ENCODE peak calls at places on chromosomes 4 and X, in four cellular contexts. M is K562, O is HepG2, X is Panc1. R is an unnamed sample.

GRCh38 chr4:186915816-186916215 is 192.2 kb upstream of the FAT1 start:
- DNase-seq in M (no peak), O (no peak), X (no peak), R (no peak)

GRCh38 chrX:133985164-133986007 is at the start of gene GPC3:
- DNase-seq in M (peak), O (peak), X (no peak), R (no peak)

GRCh38 chr4:23135792-23136645 is 443.3 kb downstream of the GBA3 start:
- DNase-seq in M (peak), O (peak), X (peak), R (peak)

GRCh38 chr4:28082686-28083390 is 1222.2 kb downstream of the STIM2 start:
- DNase-seq in M (no peak), O (no peak), X (no peak), R (no peak)

GRCh38 chr4:88599298-88599697 is 7.0 kb downstream of the HERC3 start:
- DNase-seq in M (no peak), O (no peak), X (no peak), R (no peak)

GRCh38 chrX:50402886-50403285 is 67.7 kb downstream of the DGKK start:
- DNase-seq in M (no peak), O (no peak), X (no peak), R (no peak)

GRCh38 chr4:113602829-113603228 is 158.7 kb downstream of the CAMK2D start:
- DNase-seq in M (no peak), O (no peak), X (no peak), R (no peak)

GRCh38 chrX:43349363-43349762 is 306.7 kb upstream of the MAOA start:
- DNase-seq in M (peak), O (peak), X (peak), R (peak)

GRCh38 chrX:44876076-44876475 is 3.1 kb downstream of the KDM6A start:
- DNase-seq in M (no peak), O (no peak), X (no peak), R (no peak)

GRCh38 chr4:168409089-168409801 is 71.0 kb downstream of the DDX60L start:
- DNase-seq in M (no peak), O (no peak), X (no peak), R (no peak)

GRCh38 chr4:1523506-1523905 is 117.3 kb upstream of the NKX1-1 start:
- DNase-seq in M (no peak), O (no peak), X (no peak), R (no peak)

GRCh38 chr4:148023782-148024181 is 291.9 kb downstream of the ARHGAP10 start:
- DNase-seq in M (no peak), O (no peak), X (no peak), R (no peak)

GRCh38 chrX:45143455-45143854 is 57.2 kb downstream of the DIPK2B start:
- DNase-seq in M (no peak), O (peak), X (no peak), R (no peak)

GRCh38 chrX:96464880-96465558 is 219.6 kb upstream of the DIAPH2 start:
- DNase-seq in M (no peak), O (peak), X (no peak), R (no peak)

GRCh38 chr4:25451676-25452075 is 74.6 kb downstream of the ANAPC4 start:
- DNase-seq in M (no peak), O (no peak), X (no peak), R (no peak)

GRCh38 chr4:95170176-95170575 is 378.6 kb downstream of the UNC5C start:
- DNase-seq in M (no peak), O (no peak), X (no peak), R (no peak)

GRCh38 chr4:73998040-73999011 is at the start of gene CXCL5:
- DNase-seq in M (no peak), O (no peak), X (no peak), R (no peak)

GRCh38 chr4:78809928-78810835 is 34.0 kb downstream of the BMP2K start:
- DNase-seq in M (peak), O (no peak), X (no peak), R (no peak)

GRCh38 chrX:150575415-150575814 is 7.0 kb downstream of the MTM1 start:
- DNase-seq in M (no peak), O (no peak), X (no peak), R (peak)

GRCh38 chr4:45679411-45679810 is 444.4 kb downstream of the GABRG1 start:
- DNase-seq in M (no peak), O (no peak), X (no peak), R (no peak)

GRCh38 chrX:130628522-130628921 is 226.7 kb downstream of the RBMX2 start:
- DNase-seq in M (no peak), O (no peak), X (no peak), R (no peak)

GRCh38 chrX:905828-906566 is 275.4 kb downstream of the SHOX start:
- DNase-seq in M (no peak), O (no peak), X (no peak), R (no peak)

GRCh38 chr4:60019180-60019579 is 1180.9 kb upstream of the ADGRL3 start:
- DNase-seq in M (no peak), O (no peak), X (no peak), R (no peak)

GRCh38 chr4:85970535-85970934 is 389.3 kb downstream of the MAPK10 start:
- DNase-seq in M (no peak), O (no peak), X (no peak), R (no peak)

GRCh38 chr4:55177461-55177860 is 52.1 kb upstream of the KDR start:
- DNase-seq in M (no peak), O (no peak), X (no peak), R (no peak)

GRCh38 chrX:1914606-1915365 is 299.9 kb downstream of the ASMT start:
- DNase-seq in M (no peak), O (no peak), X (no peak), R (no peak)

GRCh38 chrX:152904151-152905080 is 6.5 kb downstream of the ZNF185 start:
- DNase-seq in M (peak), O (no peak), X (no peak), R (no peak)

GRCh38 chr4:142354794-142355416 is 491.2 kb downstream of the INPP4B start:
- DNase-seq in M (no peak), O (no peak), X (no peak), R (no peak)

GRCh38 chrX:47743504-47743903 is 84.5 kb upstream of the UXT start:
- DNase-seq in M (no peak), O (no peak), X (no peak), R (no peak)

GRCh38 chrX:47748576-47748975 is 88.1 kb upstream of the ZNF81 start:
- DNase-seq in M (no peak), O (no peak), X (no peak), R (no peak)

GRCh38 chrX:47749185-47749967 is 87.3 kb upstream of the ZNF81 start:
- DNase-seq in M (no peak), O (no peak), X (no peak), R (no peak)

GRCh38 chrX:47746446-47746845 is 87.5 kb upstream of the UXT start:
- DNase-seq in M (no peak), O (no peak), X (no peak), R (no peak)

DNA sequence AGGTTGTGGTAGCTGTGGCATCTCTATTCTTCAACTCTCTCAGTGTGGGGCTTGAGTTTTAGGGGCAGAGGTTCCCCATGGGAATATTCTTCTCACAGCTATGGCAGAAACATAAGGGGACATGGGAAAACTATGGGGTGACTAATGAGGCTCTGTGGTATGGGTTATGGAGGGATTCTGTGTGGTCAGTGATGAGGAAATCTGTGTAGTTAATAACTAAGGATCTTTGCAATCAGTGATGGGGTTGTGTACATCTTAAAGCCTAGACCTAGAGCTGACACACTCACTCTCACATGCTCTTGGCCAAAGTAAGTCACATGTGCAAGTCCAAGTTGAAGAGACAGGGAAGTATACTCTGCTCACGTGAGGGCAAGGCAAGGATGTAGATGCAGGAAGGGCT is 86.4 kb upstream of the UXT start:
- DNase-seq in M (no peak), O (no peak), X (no peak), R (no peak)
- TF ChIP-seq TCF7L2 in M (no peak), O (no peak), X (no peak), R (no peak)

DNA sequence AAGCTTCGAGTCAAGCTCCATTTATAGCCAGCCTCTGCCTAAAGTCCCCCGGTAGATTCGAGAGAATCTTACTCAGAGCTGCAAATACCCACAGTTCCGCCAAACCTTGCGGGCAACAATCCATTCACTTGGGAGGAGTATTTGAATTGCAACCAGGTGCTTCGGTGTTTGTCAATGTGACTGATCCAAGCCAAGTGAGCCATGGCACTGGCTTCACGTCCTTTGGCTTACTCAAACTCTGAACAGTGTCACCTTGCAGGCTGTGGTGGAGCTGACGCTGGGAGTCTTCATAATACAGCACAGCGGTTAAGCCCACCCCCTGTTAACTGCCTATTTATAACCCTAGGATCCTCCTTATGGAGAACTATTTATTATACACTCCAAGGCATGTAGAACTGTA is 11.2 kb downstream of the CD40LG start:
- DNase-seq in M (no peak), O (no peak), X (no peak), R (no peak)
- TF ChIP-seq SIN3A in M (no peak), O (no peak), X (no peak), R (no peak)

GRCh38 chr4:125547842-125548241 is 233.1 kb downstream of the FAT4 start:
- DNase-seq in M (no peak), O (no peak), X (no peak), R (no peak)

GRCh38 chr4:125546272-125546671 is 231.5 kb downstream of the FAT4 start:
- DNase-seq in M (no peak), O (no peak), X (no peak), R (no peak)

GRCh38 chr4:125550769-125551168 is 236.0 kb downstream of the FAT4 start:
- DNase-seq in M (no peak), O (no peak), X (no peak), R (no peak)

GRCh38 chr4:125551967-125552366 is 237.2 kb downstream of the FAT4 start:
- DNase-seq in M (no peak), O (no peak), X (no peak), R (no peak)

GRCh38 chr4:125551451-125551850 is 236.7 kb downstream of the FAT4 start:
- DNase-seq in M (no peak), O (no peak), X (no peak), R (no peak)
- TF ChIP-seq TCF7L2 in M (no peak), O (no peak), X (no peak), R (no peak)

DNA sequence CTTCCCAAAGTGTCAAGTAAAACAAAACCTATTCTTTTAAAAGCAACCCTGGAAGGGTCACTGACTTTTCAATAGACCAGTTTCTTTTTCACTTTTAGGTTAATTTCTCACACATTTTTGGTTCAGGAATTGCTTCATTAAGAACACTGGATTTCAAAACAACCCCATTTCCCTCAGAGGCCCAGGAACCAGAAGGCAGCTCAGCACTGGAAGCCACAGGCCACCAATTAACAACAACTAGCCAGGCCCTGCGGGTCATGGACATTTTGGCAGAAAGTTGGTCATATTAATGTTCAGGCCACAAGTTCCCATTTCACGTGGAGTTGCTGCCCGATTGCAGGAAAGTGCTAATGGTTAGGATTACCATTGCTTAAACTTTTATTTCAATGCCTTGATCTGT is 39.8 kb downstream of the HAND2 start:
- DNase-seq in M (no peak), O (no peak), X (no peak), R (no peak)
- TF ChIP-seq SIN3A in M (no peak), O (no peak), X (no peak), R (no peak)

GRCh38 chr4:47383829-47384427 is 79.6 kb downstream of the COMMD8 start:
- DNase-seq in M (peak), O (peak), X (no peak), R (peak)
- TF ChIP-seq TCF7L2 in M (no peak), O (no peak), X (no peak), R (no peak)

GRCh38 chrX:97685753-97686152 is 802.0 kb downstream of the RPA4 start:
- DNase-seq in M (peak), O (peak), X (peak), R (peak)
- TF ChIP-seq SIN3A in M (no peak), O (no peak), X (no peak), R (no peak)

GRCh38 chr4:7334521-7335275 is 100.0 kb downstream of the PSAPL1 start:
- DNase-seq in M (no peak), O (no peak), X (no peak), R (no peak)
- TF ChIP-seq TCF7L2 in M (no peak), O (no peak), X (no peak), R (no peak)